ENCODE peak calls at places on chromosomes 13 and 19, in four cellular contexts. One of them, this sample, is unnamed.

GRCh38 chr19:6260912-6261636 is 18.7 kb downstream of the MLLT1 start:
- DNase-seq in B cell: no peak
- DNase-seq in GM03348: peak
- DNase-seq in IMR-90: peak
- DNase-seq in this sample: no peak

GRCh38 chr19:7494416-7495098 is 5.7 kb upstream of the PEX11G start:
- DNase-seq in B cell: no peak
- DNase-seq in GM03348: no peak
- DNase-seq in IMR-90: no peak
- DNase-seq in this sample: no peak

GRCh38 chr13:74021507-74021906 is 112.7 kb downstream of the KLF12 start:
- DNase-seq in B cell: no peak
- DNase-seq in GM03348: no peak
- DNase-seq in IMR-90: no peak
- DNase-seq in this sample: no peak

GRCh38 chr19:57720878-57721277 is 6.5 kb downstream of the ZNF671 start:
- DNase-seq in B cell: no peak
- DNase-seq in GM03348: no peak
- DNase-seq in IMR-90: no peak
- DNase-seq in this sample: no peak

GRCh38 chr13:79404985-79405384 is 1.1 kb downstream of the RBM26 start:
- DNase-seq in B cell: no peak
- DNase-seq in GM03348: no peak
- DNase-seq in IMR-90: no peak
- DNase-seq in this sample: peak

GRCh38 chr13:41213316-41213715 is 18.9 kb upstream of the KBTBD7 start:
- DNase-seq in B cell: no peak
- DNase-seq in GM03348: no peak
- DNase-seq in IMR-90: no peak
- DNase-seq in this sample: no peak

GRCh38 chr19:34502582-34503545 is 21.3 kb downstream of the WTIP start:
- DNase-seq in B cell: no peak
- DNase-seq in GM03348: peak
- DNase-seq in IMR-90: peak
- DNase-seq in this sample: no peak

GRCh38 chr19:4164262-4164661 is 10.8 kb downstream of the CREB3L3 start:
- DNase-seq in B cell: no peak
- DNase-seq in GM03348: no peak
- DNase-seq in IMR-90: no peak
- DNase-seq in this sample: no peak

GRCh38 chr13:101614491-101614890 is 162.0 kb downstream of the ITGBL1 start:
- DNase-seq in B cell: no peak
- DNase-seq in GM03348: no peak
- DNase-seq in IMR-90: no peak
- DNase-seq in this sample: no peak

GRCh38 chr13:101417043-101417406 is 717 bp upstream of the NALCN start:
- DNase-seq in B cell: no peak
- DNase-seq in GM03348: peak
- DNase-seq in IMR-90: peak
- DNase-seq in this sample: peak

GRCh38 chr13:82772802-82773201 is 1109.5 kb downstream of the SLITRK1 start:
- DNase-seq in B cell: no peak
- DNase-seq in GM03348: peak
- DNase-seq in IMR-90: peak
- DNase-seq in this sample: no peak

GRCh38 chr19:734716-735115 is 16.2 kb upstream of the MISP start:
- DNase-seq in B cell: no peak
- DNase-seq in GM03348: no peak
- DNase-seq in IMR-90: no peak
- DNase-seq in this sample: no peak

GRCh38 chr13:18978447-18978846 is 203.2 kb downstream of the TUBA3C start:
- DNase-seq in B cell: no peak
- DNase-seq in GM03348: no peak
- DNase-seq in IMR-90: no peak
- DNase-seq in this sample: no peak

GRCh38 chr13:102805680-102806079 is 6.8 kb downstream of the BIVM start:
- DNase-seq in B cell: no peak
- DNase-seq in GM03348: no peak
- DNase-seq in IMR-90: no peak
- DNase-seq in this sample: no peak

GRCh38 chr13:110525328-110526319 is 35.9 kb downstream of the RAB20 start:
- DNase-seq in B cell: peak
- DNase-seq in GM03348: no peak
- DNase-seq in IMR-90: no peak
- DNase-seq in this sample: no peak

GRCh38 chr19:8357007-8357521 is 6.9 kb upstream of the ANGPTL4 start:
- DNase-seq in B cell: no peak
- DNase-seq in GM03348: no peak
- DNase-seq in IMR-90: no peak
- DNase-seq in this sample: no peak

GRCh38 chr19:49326165-49326704 is 1.2 kb upstream of the SLC6A16 start:
- DNase-seq in B cell: peak
- DNase-seq in GM03348: no peak
- DNase-seq in IMR-90: no peak
- DNase-seq in this sample: no peak

GRCh38 chr13:71873418-71874276 is 6.6 kb upstream of the DACH1 start:
- DNase-seq in B cell: no peak
- DNase-seq in GM03348: no peak
- DNase-seq in IMR-90: no peak
- DNase-seq in this sample: no peak

GRCh38 chr13:65555973-65556372 is 1674.2 kb downstream of the PCDH9 start:
- DNase-seq in B cell: no peak
- DNase-seq in GM03348: no peak
- DNase-seq in IMR-90: no peak
- DNase-seq in this sample: no peak

GRCh38 chr19:57171551-57172081 is 4.3 kb upstream of the DUXA start:
- DNase-seq in B cell: peak
- DNase-seq in GM03348: peak
- DNase-seq in IMR-90: peak
- DNase-seq in this sample: peak

GRCh38 chr13:99178636-99179035 is 22.0 kb upstream of the UBAC2 start:
- DNase-seq in B cell: peak
- DNase-seq in GM03348: no peak
- DNase-seq in IMR-90: no peak
- DNase-seq in this sample: no peak

GRCh38 chr19:39093761-39094160 is 9.6 kb downstream of the ACP7 start:
- DNase-seq in B cell: no peak
- DNase-seq in GM03348: peak
- DNase-seq in IMR-90: peak
- DNase-seq in this sample: no peak

GRCh38 chr13:50685491-50685890 is 158.0 kb downstream of the DLEU7 start:
- DNase-seq in B cell: no peak
- DNase-seq in GM03348: no peak
- DNase-seq in IMR-90: no peak
- DNase-seq in this sample: peak

GRCh38 chr19:55220525-55220924 is 8.0 kb downstream of the TMEM86B start:
- DNase-seq in B cell: no peak
- DNase-seq in GM03348: no peak
- DNase-seq in IMR-90: no peak
- DNase-seq in this sample: no peak

GRCh38 chr19:14318873-14319272 is 62.4 kb upstream of the ADGRE5 start:
- DNase-seq in B cell: no peak
- DNase-seq in GM03348: no peak
- DNase-seq in IMR-90: no peak
- DNase-seq in this sample: no peak

GRCh38 chr19:8377598-8377997 is 12.6 kb upstream of the RAB11B start:
- DNase-seq in B cell: no peak
- DNase-seq in GM03348: no peak
- DNase-seq in IMR-90: no peak
- DNase-seq in this sample: no peak

GRCh38 chr13:30873519-30873918 is 32.6 kb upstream of the MEDAG start:
- DNase-seq in B cell: no peak
- DNase-seq in GM03348: no peak
- DNase-seq in IMR-90: peak
- DNase-seq in this sample: no peak

GRCh38 chr13:29893438-29893837 is 43.0 kb upstream of the UBL3 start:
- DNase-seq in B cell: no peak
- DNase-seq in GM03348: peak
- DNase-seq in IMR-90: peak
- DNase-seq in this sample: no peak

GRCh38 chr13:112756967-112757758 is 67.3 kb downstream of the ATP11A start:
- DNase-seq in B cell: no peak
- DNase-seq in GM03348: no peak
- DNase-seq in IMR-90: no peak
- DNase-seq in this sample: no peak

GRCh38 chr13:46079770-46080169 is 25.1 kb downstream of the CPB2 start:
- DNase-seq in B cell: no peak
- DNase-seq in GM03348: no peak
- DNase-seq in IMR-90: no peak
- DNase-seq in this sample: no peak

GRCh38 chr19:17615889-17616685 is 60.6 kb downstream of the COLGALT1 start:
- DNase-seq in B cell: no peak
- DNase-seq in GM03348: no peak
- DNase-seq in IMR-90: no peak
- DNase-seq in this sample: peak

GRCh38 chr13:48319458-48320395 is 16.2 kb downstream of the RB1 start:
- DNase-seq in B cell: no peak
- DNase-seq in GM03348: no peak
- DNase-seq in IMR-90: no peak
- DNase-seq in this sample: no peak